ENCODE peak calls at places on chromosomes 11 and 22, in seven cellular contexts. N is left lung, W is AG04450, T is neural progenitor cell, F is transverse colon, Z is NT2/D1, L is Caco-2. H is an unnamed sample. For H3K9me3, the result is how much of the 10 kb centered on the place peaks cover.

GRCh38 chr22:50340157-50340879 is 2.8 kb upstream of the PPP6R2 start:
- DNase-seq in N (no peak), L (peak), F (no peak), T (peak), Z (no peak), W (no peak), H (no peak)

GRCh38 chr11:126347751-126348628 is 7.5 kb upstream of the ST3GAL4 start:
- DNase-seq in N (no peak), F (no peak), T (no peak), W (no peak), Z (no peak), L (no peak), H (no peak)

GRCh38 chr11:61862714-61863547 is 28.4 kb downstream of the FADS3 start:
- DNase-seq in L (no peak), W (no peak), N (no peak), F (no peak), T (no peak), Z (no peak), H (no peak)

GRCh38 chr11:64123102-64123434 is 42.8 kb downstream of the MACROD1 start:
- DNase-seq in N (peak), W (no peak), Z (no peak), L (no peak), T (no peak), F (peak), H (peak)

GRCh38 chr11:93967258-93967657 is 53.9 kb upstream of the HEPHL1 start:
- DNase-seq in L (no peak), W (no peak), F (no peak), T (no peak), Z (no peak), N (no peak), H (no peak)

GRCh38 chr22:50218996-50219727 is 18.4 kb downstream of the SELENOO start:
- DNase-seq in N (peak), T (no peak), W (peak), F (peak), L (no peak), Z (no peak), H (peak)

GRCh38 chr11:115266066-115266465 is 238.1 kb downstream of the CADM1 start:
- DNase-seq in L (no peak), T (no peak), Z (no peak), W (no peak), N (no peak), F (no peak), H (no peak)

GRCh38 chr11:27396259-27396839 is 33.3 kb upstream of the CCDC34 start:
- DNase-seq in T (no peak), F (no peak), W (no peak), Z (no peak), L (no peak), N (no peak), H (no peak)

GRCh38 chr22:36325163-36326031 is 62.4 kb downstream of the MYH9 start:
- DNase-seq in T (no peak), N (no peak), W (no peak), L (no peak), Z (no peak), F (peak), H (peak)

GRCh38 chr11:36431429-36432092 is 78.5 kb downstream of the TRAF6 start:
- DNase-seq in L (peak), W (peak), F (peak), T (peak), N (no peak), Z (no peak), H (no peak)

GRCh38 chr11:13120691-13121090 is 111.6 kb downstream of the RASSF10 start:
- DNase-seq in W (no peak), F (no peak), T (no peak), L (no peak), Z (no peak), N (no peak), H (no peak)

GRCh38 chr22:49777569-49778250 is 50.0 kb downstream of the BRD1 start:
- DNase-seq in T (no peak), L (no peak), Z (no peak), N (peak), W (no peak), F (no peak), H (peak)

GRCh38 chr11:134033696-134034491 is 35.0 kb upstream of the JAM3 start:
- DNase-seq in N (peak), W (peak), T (peak), L (peak), Z (peak), F (peak), H (peak)

GRCh38 chr11:56841210-56841810 is 92.8 kb upstream of the OR9G4 start:
- DNase-seq in N (no peak), Z (peak), F (peak), T (peak), W (peak), L (peak), H (no peak)

GRCh38 chr22:23793326-23793725 is 6.6 kb downstream of the SMARCB1 start:
- DNase-seq in T (no peak), L (no peak), Z (no peak), F (no peak), W (no peak), N (no peak), H (peak)

GRCh38 chr11:18775492-18776292 is 15.9 kb downstream of the PTPN5 start:
- DNase-seq in N (no peak), L (peak), Z (peak), T (peak), W (no peak), F (peak), H (peak)

GRCh38 chr11:117796456-117797428 is at the start of gene DSCAML1:
- DNase-seq in W (no peak), N (peak), F (no peak), Z (no peak), L (peak), T (peak), H (no peak)

GRCh38 chr11:59918987-59919589 is 19.1 kb upstream of the OOSP1 start:
- DNase-seq in W (no peak), F (peak), Z (peak), L (peak), N (no peak), T (peak), H (no peak)

GRCh38 chr11:38461751-38462150 is 1863.7 kb upstream of the RAG2 start:
- DNase-seq in L (no peak), Z (no peak), F (no peak), N (peak), W (no peak), T (no peak), H (no peak)
- H3K9me3 ChIP-seq in L (under half), Z (under half), F (under half), N (under half), W (under half), T (under half), H (under half)

GRCh38 chr11:34454308-34455032 is 15.7 kb downstream of the CAT start:
- DNase-seq in T (no peak), N (no peak), F (no peak), L (no peak), W (no peak), Z (no peak), H (no peak)
- H3K9me3 ChIP-seq in T (under half), N (under half), F (under half), L (under half), W (under half), Z (under half), H (under half)

GRCh38 chr11:70712471-70712870 is 314.1 kb downstream of the CTTN start:
- DNase-seq in L (no peak), T (peak), N (peak), Z (no peak), W (no peak), F (peak), H (no peak)

GRCh38 chr11:70709596-70709995 is 311.3 kb downstream of the CTTN start:
- DNase-seq in Z (no peak), L (no peak), N (no peak), W (no peak), F (no peak), T (no peak), H (no peak)

GRCh38 chr11:70711911-70712185 is 313.5 kb downstream of the CTTN start:
- DNase-seq in Z (no peak), F (no peak), L (no peak), N (no peak), W (no peak), T (no peak), H (peak)

GRCh38 chr11:70710192-70710965 is 312.1 kb downstream of the CTTN start:
- DNase-seq in T (no peak), W (no peak), N (no peak), Z (no peak), F (no peak), L (no peak), H (no peak)

DNA sequence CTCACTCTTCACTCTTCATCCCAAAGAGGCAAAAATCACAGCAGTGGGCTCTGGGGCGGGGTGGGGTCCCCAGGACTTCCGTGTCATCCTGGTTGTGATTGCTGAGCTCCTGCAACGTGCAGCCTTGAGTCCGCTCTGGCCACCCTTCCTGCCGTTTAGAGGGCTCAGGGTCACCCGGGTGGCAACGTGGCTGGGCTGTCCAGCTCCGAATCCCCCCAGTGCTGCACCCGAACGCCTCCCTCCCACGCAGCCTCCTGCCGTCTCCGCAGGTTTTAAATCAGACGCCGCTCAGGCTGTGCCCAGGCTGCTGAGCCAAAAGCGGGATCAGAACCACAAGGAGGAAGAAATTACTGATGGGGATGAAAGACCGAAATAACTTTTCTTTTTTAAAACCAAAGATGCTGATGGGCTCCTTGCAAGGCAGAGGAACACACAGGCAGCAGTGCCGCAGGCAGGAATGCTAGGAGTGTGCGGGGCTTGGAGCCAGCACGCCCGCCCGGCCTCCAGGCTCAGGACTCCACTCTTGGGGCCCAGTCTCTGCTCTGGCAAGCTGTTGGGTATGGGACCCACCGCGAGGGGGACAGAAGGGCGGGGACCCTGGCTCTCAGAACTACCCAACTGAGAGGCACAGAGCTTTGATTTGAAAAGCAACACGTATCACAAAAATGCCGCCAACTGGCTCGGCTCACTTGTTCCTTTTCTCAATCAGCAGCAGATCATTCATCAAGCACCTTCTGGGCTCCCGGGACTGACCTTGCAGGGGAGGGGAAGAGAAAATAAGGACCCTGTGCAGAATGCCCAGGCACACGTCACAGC is 313.0 kb downstream of the CTTN start:
- DNase-seq in L (no peak), T (no peak), F (no peak), N (no peak), W (no peak), Z (no peak), H (peak)
- H3K9me3 ChIP-seq in L (under half), T (under half), F (under half), N (under half), W (half or more), Z (under half), H (under half)

GRCh38 chr11:3970101-3970500 is 114.6 kb downstream of the STIM1 start:
- DNase-seq in N (no peak), T (no peak), Z (no peak), L (no peak), W (no peak), F (no peak), H (no peak)

GRCh38 chr11:3972431-3972830 is 117.0 kb downstream of the STIM1 start:
- DNase-seq in L (no peak), F (no peak), Z (no peak), T (no peak), W (no peak), N (no peak), H (no peak)

GRCh38 chr11:3969613-3970012 is 114.1 kb downstream of the STIM1 start:
- DNase-seq in F (no peak), Z (no peak), W (no peak), T (no peak), N (no peak), L (no peak), H (no peak)

GRCh38 chr11:3969200-3969599 is 113.7 kb downstream of the STIM1 start:
- DNase-seq in L (no peak), T (no peak), W (no peak), N (no peak), F (no peak), Z (no peak), H (no peak)

GRCh38 chr11:3971756-3972404 is 116.4 kb downstream of the STIM1 start:
- DNase-seq in Z (no peak), L (no peak), T (no peak), F (no peak), W (no peak), N (no peak), H (no peak)
- H3K9me3 ChIP-seq in Z (under half), L (under half), T (under half), F (under half), W (under half), N (under half), H (under half)

GRCh38 chr11:98365185-98365584 is 655.6 kb upstream of the CNTN5 start:
- DNase-seq in F (no peak), L (no peak), W (no peak), T (no peak), Z (no peak), N (no peak), H (no peak)

DNA sequence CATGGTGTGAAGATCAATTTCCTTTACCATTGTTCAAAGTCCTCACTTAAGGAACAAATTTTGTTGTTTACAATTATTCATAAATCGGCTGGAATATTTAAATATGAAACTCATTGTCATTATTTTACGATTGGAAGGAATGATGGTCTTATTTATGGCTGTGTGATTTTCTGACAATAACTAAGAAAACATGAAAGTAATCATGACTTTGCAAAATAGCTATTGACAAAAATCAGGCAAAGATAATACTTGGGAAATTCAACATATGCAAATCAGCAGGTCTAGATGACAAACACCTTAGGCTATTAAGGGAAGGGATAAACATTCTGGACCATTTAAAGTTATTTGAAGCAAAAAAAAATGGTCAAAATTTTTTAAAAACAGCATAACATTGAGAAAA is 654.8 kb upstream of the CNTN5 start:
- DNase-seq in F (no peak), W (no peak), T (no peak), Z (no peak), N (no peak), L (no peak), H (no peak)
- H3K9me3 ChIP-seq in F (under half), W (under half), T (under half), Z (under half), N (under half), L (under half), H (under half)

GRCh38 chr11:99066609-99067008 is 45.9 kb downstream of the CNTN5 start:
- DNase-seq in Z (peak), N (no peak), F (no peak), T (peak), L (no peak), W (no peak), H (no peak)
- H3K9me3 ChIP-seq in Z (under half), N (under half), F (under half), T (under half), L (under half), W (under half), H (under half)

GRCh38 chr11:68181719-68182451 is 31.2 kb downstream of the KMT5B start:
- DNase-seq in N (no peak), Z (no peak), W (peak), L (no peak), F (no peak), T (no peak), H (no peak)
- H3K9me3 ChIP-seq in N (under half), Z (under half), W (under half), L (under half), F (under half), T (under half), H (under half)